ENCODE peak calls at places on chromosomes 2 and 18, in ten cellular contexts. D is stimulated activated CD8-positive, alpha-beta memory T cell treated with anti-CD3 and anti-CD28 coated beads, Interleukin-2, amount 100 ng/mL, for 1 hour; O is ureter; P is SK-MEL-5; S is mesendoderm; K is activated effector memory CD4-positive, alpha-beta T cell treated with anti-CD3 and anti-CD28 coated beads, Interleukin-2, amount 50 U/mL, for 16 hours; B is hypothalamus; U is testis; R is HCT116; Y is fibroblast of villous mesenchyme. V is an unnamed sample.
A peak's percentile ranks its signal among the peaks of the same experiment; 100 is the strongest.

GRCh38 chr2:84858123-84858522 is 22.8 kb downstream of the TRABD2A start:
- DNase-seq in R (no peak), P (peak; percentile 54), B (no peak), S (peak; percentile 55), U (no peak), D (no peak), Y (no peak), O (no peak), K (no peak), V (no peak)

GRCh38 chr2:77443076-77443475 is 79.1 kb downstream of the LRRTM4 start:
- DNase-seq in D (no peak), K (no peak), O (no peak), B (no peak), Y (no peak), R (no peak), P (no peak), S (no peak), U (no peak), V (no peak)

GRCh38 chr2:20148841-20149702 is 75.9 kb downstream of the SDC1 start:
- DNase-seq in O (no peak), K (no peak), R (no peak), S (no peak), B (no peak), U (no peak), D (no peak), Y (peak; percentile 88), P (no peak), V (no peak)

GRCh38 chr18:61957801-61958516 is 65.2 kb upstream of the RNF152 start:
- DNase-seq in P (no peak), U (no peak), S (peak; percentile 30), Y (no peak), R (no peak), D (no peak), B (no peak), K (no peak), O (no peak), V (no peak)

GRCh38 chr2:116668691-116669090 is 1145.8 kb upstream of the DDX18 start:
- DNase-seq in P (no peak), U (no peak), O (no peak), Y (no peak), D (no peak), S (no peak), K (no peak), R (no peak), B (no peak), V (no peak)

GRCh38 chr18:59834267-59834666 is 65.5 kb upstream of the PMAIP1 start:
- DNase-seq in B (no peak), O (no peak), P (no peak), S (no peak), R (no peak), U (no peak), K (no peak), D (no peak), Y (no peak), V (no peak)

GRCh38 chr2:217669831-217670230 is 333.0 kb downstream of the TNS1 start:
- DNase-seq in R (no peak), P (no peak), K (no peak), U (no peak), Y (no peak), B (no peak), O (no peak), S (no peak), D (no peak), V (no peak)

GRCh38 chr2:99507964-99508818 is 18.4 kb upstream of the REV1 start:
- DNase-seq in U (no peak), K (no peak), D (no peak), S (no peak), B (no peak), Y (no peak), R (no peak), O (no peak), P (no peak), V (no peak)

GRCh38 chr2:23065210-23065609 is 319.8 kb upstream of the KLHL29 start:
- DNase-seq in S (no peak), R (no peak), B (no peak), P (no peak), U (no peak), D (no peak), O (no peak), Y (no peak), K (no peak), V (no peak)

GRCh38 chr18:37341016-37341415 is 224.6 kb downstream of the CELF4 start:
- DNase-seq in S (no peak), R (no peak), P (no peak), D (no peak), K (no peak), O (no peak), U (no peak), B (no peak), Y (no peak), V (no peak)

GRCh38 chr2:124402274-124402673 is 377.2 kb downstream of the CNTNAP5 start:
- DNase-seq in D (no peak), P (no peak), B (no peak), O (no peak), S (no peak), U (no peak), K (no peak), Y (no peak), R (no peak), V (no peak)

GRCh38 chr2:166092889-166093288 is 34.9 kb downstream of the SCN1A start:
- DNase-seq in D (no peak), U (no peak), K (no peak), Y (no peak), O (no peak), B (no peak), R (no peak), P (no peak), S (no peak), V (no peak)

GRCh38 chr2:219058541-219059374 is 2.0 kb downstream of the IHH start:
- DNase-seq in U (peak; percentile 59), R (no peak), Y (no peak), P (no peak), K (no peak), S (peak; percentile 22), D (no peak), B (no peak), O (no peak), V (no peak)

GRCh38 chr2:17104454-17104853 is 413.8 kb downstream of the RAD51AP2 start:
- DNase-seq in P (no peak), O (no peak), U (no peak), D (no peak), Y (peak; percentile 59), S (no peak), K (no peak), R (no peak), B (no peak), V (no peak)

GRCh38 chr2:72035518-72036172 is 112.0 kb downstream of the CYP26B1 start:
- DNase-seq in O (no peak), K (no peak), U (no peak), R (no peak), B (no peak), Y (peak; percentile 11), S (no peak), P (no peak), D (no peak), V (no peak)

GRCh38 chr2:96090527-96090926 is 25.8 kb downstream of the ADRA2B start:
- DNase-seq in Y (peak; percentile 3), S (no peak), K (no peak), B (no peak), R (no peak), P (no peak), U (no peak), D (no peak), O (no peak), V (no peak)

GRCh38 chr2:86825728-86826386 is 35.1 kb upstream of the CD8A start:
- DNase-seq in K (no peak), D (no peak), U (no peak), Y (no peak), B (no peak), S (no peak), O (no peak), P (no peak), R (no peak), V (peak; percentile 4)

GRCh38 chr2:109428281-109428680 is 185.5 kb downstream of the SEPTIN10 start:
- DNase-seq in B (no peak), Y (no peak), R (no peak), U (no peak), O (no peak), K (peak; percentile 42), P (no peak), S (no peak), D (no peak), V (no peak)

GRCh38 chr2:68282814-68283812 is 30.8 kb upstream of the PPP3R1 start:
- DNase-seq in D (no peak), P (peak; percentile 66), U (no peak), S (peak; percentile 35), B (no peak), R (peak; percentile 33), Y (peak; percentile 50), K (no peak), O (no peak), V (peak; percentile 7)

GRCh38 chr2:152718909-152719645 is 657 bp downstream of the ARL6IP6 start:
- DNase-seq in S (peak; percentile 90), Y (peak; percentile 49), R (peak; percentile 59), P (peak; percentile 67), B (no peak), K (no peak), O (peak; percentile 56), D (no peak), U (peak; percentile 43), V (peak; percentile 9)

GRCh38 chr2:117603569-117603968 is 210.9 kb upstream of the DDX18 start:
- DNase-seq in B (no peak), R (no peak), O (no peak), Y (no peak), K (no peak), S (no peak), U (no peak), P (no peak), D (no peak), V (no peak)

GRCh38 chr2:148483675-148484074 is 160.9 kb upstream of the EPC2 start:
- DNase-seq in D (no peak), O (no peak), Y (no peak), U (no peak), R (no peak), K (no peak), P (no peak), B (no peak), S (peak; percentile 40), V (no peak)

GRCh38 chr2:234335676-234336228 is 161.1 kb downstream of the ARL4C start:
- DNase-seq in S (peak; percentile 81), D (peak; percentile 19), R (no peak), U (peak; percentile 92), K (peak; percentile 80), B (peak; percentile 38), Y (peak; percentile 89), P (peak; percentile 97), O (peak; percentile 86), V (peak; percentile 66)

GRCh38 chr18:46461993-46462392 is 195.0 kb downstream of the LOXHD1 start:
- DNase-seq in P (no peak), S (no peak), U (no peak), O (no peak), K (no peak), B (no peak), Y (no peak), R (no peak), D (no peak), V (no peak)

GRCh38 chr2:59195851-59196250 is 954.7 kb upstream of the FANCL start:
- DNase-seq in S (no peak), R (no peak), P (no peak), Y (no peak), B (no peak), K (no peak), O (no peak), U (no peak), D (no peak), V (no peak)

GRCh38 chr2:12014088-12014960 is 267.9 kb downstream of the LPIN1 start:
- DNase-seq in O (no peak), B (no peak), S (no peak), Y (peak; percentile 50), U (no peak), K (no peak), D (no peak), R (no peak), P (peak; percentile 33), V (no peak)

GRCh38 chr2:22970284-22970975 is 414.5 kb upstream of the KLHL29 start:
- DNase-seq in B (no peak), R (no peak), P (no peak), Y (no peak), S (no peak), K (no peak), D (no peak), U (no peak), O (no peak), V (no peak)

GRCh38 chr2:201151127-201152074 is 31.5 kb upstream of the CASP10 start:
- DNase-seq in K (no peak), Y (peak; percentile 89), R (peak; percentile 86), O (no peak), S (peak; percentile 35), D (no peak), B (no peak), U (no peak), P (no peak), V (no peak)

V was measured in stimulated activated naive CD4-positive, alpha-beta T cell.